ENCODE peak calls at places on chromosomes 6 and 20, in four cellular contexts. K, Q, A and N are unnamed samples.

GRCh38 chr6:34792605-34793500 is 970 bp downstream of the BLTP3A start:
- DNase-seq in K (peak; percentile 41), Q (peak; percentile 55), A (no peak), N (no peak)

GRCh38 chr6:32148722-32149576 is 2.8 kb downstream of the PRRT1 start:
- DNase-seq in K (no peak), Q (no peak), A (peak; percentile 54), N (no peak)

GRCh38 chr6:51929934-51930574 is 157.4 kb downstream of the PKHD1 start:
- DNase-seq in K (no peak), Q (no peak), A (no peak), N (no peak)

GRCh38 chr20:33291830-33292355 is 8.9 kb downstream of the BPIFB1 start:
- DNase-seq in K (no peak), Q (no peak), A (peak; percentile 55), N (peak; percentile 44)

GRCh38 chr20:24100370-24101011 is 111.9 kb upstream of the GGTLC1 start:
- DNase-seq in K (peak; percentile 89), Q (peak; percentile 47), A (no peak), N (peak; percentile 54)

GRCh38 chr6:17940151-17940791 is 47.2 kb downstream of the KIF13A start:
- DNase-seq in K (no peak), Q (no peak), A (no peak), N (no peak)

GRCh38 chr20:47730744-47731143 is 54.5 kb downstream of the SULF2 start:
- DNase-seq in K (no peak), Q (no peak), A (no peak), N (no peak)

GRCh38 chr20:38222231-38222922 is 38.2 kb downstream of the KIAA1755 start:
- DNase-seq in K (peak; percentile 38), Q (peak; percentile 48), A (peak; percentile 50), N (peak; percentile 23)

GRCh38 chr20:35286899-35287508 is 2.4 kb upstream of the EIF6 start:
- DNase-seq in K (no peak), Q (no peak), A (no peak), N (no peak)

GRCh38 chr6:38984723-38985122 is 63.9 kb upstream of the GLP1R start:
- DNase-seq in K (no peak), Q (no peak), A (no peak), N (no peak)

GRCh38 chr6:1910621-1911407 is 301.1 kb downstream of the FOXC1 start:
- DNase-seq in K (no peak), Q (peak; percentile 41), A (no peak), N (no peak)

GRCh38 chr20:433300-433975 is 25.3 kb downstream of the RBCK1 start:
- DNase-seq in K (peak; percentile 49), Q (no peak), A (no peak), N (peak; percentile 27)

GRCh38 chr6:15675537-15676170 is 12.8 kb upstream of the DTNBP1 start:
- DNase-seq in K (no peak), Q (no peak), A (no peak), N (no peak)

GRCh38 chr6:31821301-31822037 is 6.1 kb upstream of the HSPA1B start:
- DNase-seq in K (peak; percentile 56), Q (peak; percentile 30), A (no peak), N (peak; percentile 59)

GRCh38 chr6:125528614-125529013 is 220.8 kb upstream of the HEY2 start:
- DNase-seq in K (no peak), Q (no peak), A (no peak), N (no peak)

GRCh38 chr20:48815537-48815936 is 12.3 kb downstream of the PREX1 start:
- DNase-seq in K (no peak), Q (no peak), A (no peak), N (no peak)

GRCh38 chr6:169784941-169785340 is 33.5 kb downstream of the ERMARD start:
- DNase-seq in K (no peak), Q (no peak), A (no peak), N (no peak)

GRCh38 chr20:49280463-49281058 is 2.7 kb upstream of the ZNFX1 start:
- DNase-seq in K (no peak), Q (no peak), A (no peak), N (no peak)

GRCh38 chr6:37985355-37985754 is 165.8 kb downstream of the ZFAND3 start:
- DNase-seq in K (no peak), Q (no peak), A (no peak), N (no peak)

GRCh38 chr6:57075092-57075491 is 14.9 kb upstream of the ZNF451 start:
- DNase-seq in K (no peak), Q (peak; percentile 11), A (no peak), N (no peak)

GRCh38 chr6:156718647-156719394 is 58.4 kb upstream of the ARID1B start:
- DNase-seq in K (peak; percentile 23), Q (peak; percentile 55), A (no peak), N (no peak)

GRCh38 chr6:21596379-21597242 is 3.1 kb downstream of the SOX4 start:
- DNase-seq in K (peak; percentile 85), Q (peak; percentile 59), A (peak; percentile 27), N (no peak)

GRCh38 chr6:44567406-44567805 is 179.9 kb downstream of the CDC5L start:
- DNase-seq in K (no peak), Q (no peak), A (no peak), N (no peak)

GRCh38 chr6:33847078-33847477 is 43.3 kb upstream of the MLN start:
- DNase-seq in K (no peak), Q (no peak), A (no peak), N (no peak)

GRCh38 chr6:16836186-16836981 is 75.1 kb upstream of the ATXN1 start:
- DNase-seq in K (no peak), Q (peak; percentile 26), A (no peak), N (no peak)

GRCh38 chr20:36344517-36345132 is 38.5 kb downstream of the DLGAP4 start:
- DNase-seq in K (peak; percentile 39), Q (peak; percentile 42), A (no peak), N (no peak)

GRCh38 chr20:43983904-43984361 is 69.3 kb downstream of the TOX2 start:
- DNase-seq in K (no peak), Q (no peak), A (no peak), N (peak; percentile 30)

GRCh38 chr6:100663219-100663863 is 198.6 kb upstream of the SIM1 start:
- DNase-seq in K (peak; percentile 18), Q (peak; percentile 94), A (no peak), N (no peak)

GRCh38 chr6:144216668-144217218 is 66.4 kb downstream of the STX11 start:
- DNase-seq in K (no peak), Q (no peak), A (no peak), N (no peak)

GRCh38 chr6:90982051-90982450 is 395.2 kb upstream of the MAP3K7 start:
- DNase-seq in K (no peak), Q (no peak), A (no peak), N (no peak)

GRCh38 chr20:64212750-64213149 is 42.8 kb upstream of the PCMTD2 start:
- DNase-seq in K (peak; percentile 1), Q (peak; percentile 63), A (no peak), N (no peak)

GRCh38 chr6:84771732-84772131 is 7.3 kb upstream of the TBX18 start:
- DNase-seq in K (no peak), Q (no peak), A (no peak), N (no peak)

GRCh38 chr6:42745083-42745637 is 743 bp downstream of the TBCC start:
- DNase-seq in K (no peak), Q (peak; percentile 23), A (peak; percentile 16), N (no peak)